ENCODE peak calls at places on chromosomes 12 and 14, in four cellular contexts. D is lung, E is right cardiac atrium, P is GM04503. Q is an unnamed sample.
A peak's percentile ranks its signal among the peaks of the same experiment; 100 is the strongest.

GRCh38 chr12:57165741-57166140 is 18.3 kb upstream of the LRP1-AS start:
- DNase-seq in P (no peak), D (no peak), E (peak; percentile 31), Q (no peak)

GRCh38 chr12:114869091-114869834 is 185.3 kb upstream of the TBX3 start:
- DNase-seq in D (no peak), P (peak; percentile 76), E (no peak), Q (peak; percentile 13)

GRCh38 chr12:19712041-19712440 is 272.7 kb downstream of the AEBP2 start:
- DNase-seq in D (no peak), E (no peak), P (no peak), Q (peak; percentile 64)

GRCh38 chr12:108722992-108723766 is 8.1 kb downstream of the CORO1C start:
- DNase-seq in E (no peak), D (peak; percentile 39), P (peak; percentile 95), Q (peak; percentile 94)

GRCh38 chr14:98348505-98348904 is 923.5 kb downstream of the BCL11B start:
- DNase-seq in E (no peak), P (no peak), D (no peak), Q (no peak)

GRCh38 chr12:57522887-57523705 is 472 bp downstream of the MBD6 start:
- DNase-seq in P (no peak), E (peak; percentile 84), D (peak; percentile 76), Q (no peak)

GRCh38 chr12:20194171-20194570 is 174.2 kb upstream of the PDE3A start:
- DNase-seq in D (no peak), E (no peak), P (peak; percentile 7), Q (no peak)

GRCh38 chr12:3135522-3136461 is 58.6 kb downstream of the TSPAN9 start:
- DNase-seq in E (no peak), D (no peak), P (no peak), Q (peak; percentile 49)

GRCh38 chr12:88388566-88389269 is 191.6 kb downstream of the KITLG start:
- DNase-seq in E (no peak), P (peak; percentile 34), D (no peak), Q (no peak)

GRCh38 chr14:79836577-79836976 is 374.7 kb downstream of the DIO2 start:
- DNase-seq in P (no peak), E (no peak), D (no peak), Q (no peak)

GRCh38 chr14:92472860-92473259 is 40.7 kb upstream of the RIN3 start:
- DNase-seq in D (peak; percentile 20), P (no peak), E (no peak), Q (no peak)